ENCODE peak calls at places on chromosome 7, in eight cellular contexts. P is activated CD4-positive, alpha-beta T cell treated with anti-CD3 and anti-CD28 coated beads for 24 hours; B is neural crest cell; H is CD8-positive, alpha-beta memory T cell; J is AG04450; N is AG09319; O is hepatocyte; M is stimulated activated CD4-positive, alpha-beta T cell treated with anti-CD3 and anti-CD28 coated beads, Interleukin-15, amount 100 ng/mL, for 24 hours. D is an unnamed sample.
A peak's percentile ranks its signal among the peaks of the same experiment; 100 is the strongest.

GRCh38 chr7:140447841-140448240 is 31.5 kb downstream of the MKRN1 start:
- DNase-seq in P (no peak), B (no peak), H (no peak), J (no peak), N (no peak), O (no peak), M (no peak), D (no peak)

GRCh38 chr7:76072243-76073148 is 24.6 kb downstream of the MDH2 start:
- DNase-seq in P (no peak), B (no peak), H (no peak), J (no peak), N (no peak), O (no peak), M (no peak), D (no peak)

GRCh38 chr7:55191926-55192692 is 173.0 kb upstream of the LANCL2 start:
- DNase-seq in P (no peak), B (no peak), H (no peak), J (no peak), N (no peak), O (no peak), M (no peak), D (no peak)

GRCh38 chr7:101869901-101870290 is 52.5 kb downstream of the CUX1 start:
- DNase-seq in P (no peak), B (no peak), H (no peak), J (no peak), N (no peak), O (no peak), M (no peak), D (no peak)

GRCh38 chr7:151272410-151272809 is 23.9 kb upstream of the SMARCD3 start:
- DNase-seq in P (no peak), B (no peak), H (no peak), J (no peak), N (no peak), O (no peak), M (no peak), D (no peak)

GRCh38 chr7:157445246-157445955 is 108.6 kb downstream of the DNAJB6 start:
- DNase-seq in P (no peak), B (no peak), H (no peak), J (no peak), N (no peak), O (no peak), M (no peak), D (no peak)

GRCh38 chr7:39465055-39465929 is 100.9 kb upstream of the YAE1 start:
- DNase-seq in P (peak; percentile 12), B (peak; percentile 35), H (no peak), J (peak; percentile 36), N (peak; percentile 25), O (peak; percentile 80), M (peak; percentile 56), D (no peak)

GRCh38 chr7:105638324-105638723 is 57.0 kb upstream of the EFCAB10 start:
- DNase-seq in P (no peak), B (no peak), H (no peak), J (no peak), N (no peak), O (no peak), M (no peak), D (no peak)

GRCh38 chr7:2939193-2939885 is 95.2 kb upstream of the GNA12 start:
- DNase-seq in P (no peak), B (no peak), H (no peak), J (no peak), N (no peak), O (no peak), M (no peak), D (no peak)

GRCh38 chr7:1555813-1556540 is at the start of gene TMEM184A:
- DNase-seq in P (peak; percentile 28), B (no peak), H (no peak), J (no peak), N (no peak), O (peak; percentile 89), M (peak; percentile 66), D (no peak)

GRCh38 chr7:81949306-81949705 is 179.5 kb upstream of the HGF start:
- DNase-seq in P (no peak), B (no peak), H (no peak), J (no peak), N (no peak), O (no peak), M (no peak), D (no peak)

GRCh38 chr7:409344-410281 is 110.0 kb downstream of the PDGFA start:
- DNase-seq in P (no peak), B (no peak), H (no peak), J (no peak), N (no peak), O (no peak), M (no peak), D (no peak)

GRCh38 chr7:83798489-83798888 is 149.6 kb upstream of the SEMA3E start:
- DNase-seq in P (no peak), B (no peak), H (no peak), J (no peak), N (no peak), O (no peak), M (no peak), D (no peak)

GRCh38 chr7:45937862-45938261 is 16.8 kb upstream of the IGFBP3 start:
- DNase-seq in P (no peak), B (no peak), H (no peak), J (no peak), N (no peak), O (no peak), M (no peak), D (no peak)

GRCh38 chr7:139321071-139321745 is 19.9 kb upstream of the FMC1 start:
- DNase-seq in P (no peak), B (no peak), H (no peak), J (no peak), N (no peak), O (peak; percentile 43), M (no peak), D (no peak)

GRCh38 chr7:130841416-130841815 is 107.4 kb upstream of the KLF14 start:
- DNase-seq in P (no peak), B (no peak), H (no peak), J (no peak), N (no peak), O (no peak), M (no peak), D (no peak)

GRCh38 chr7:69937097-69937496 is 338.8 kb downstream of the AUTS2 start:
- DNase-seq in P (no peak), B (no peak), H (no peak), J (no peak), N (no peak), O (no peak), M (no peak), D (no peak)

GRCh38 chr7:12866237-12866636 is 178.8 kb downstream of the ARL4A start:
- DNase-seq in P (no peak), B (no peak), H (no peak), J (no peak), N (no peak), O (no peak), M (no peak), D (no peak)

GRCh38 chr7:100148559-100149328 is at the start of gene LAMTOR4:
- DNase-seq in P (peak; percentile 94), B (peak; percentile 93), H (peak; percentile 97), J (peak; percentile 99), N (peak; percentile 98), O (peak; percentile 99), M (peak; percentile 99), D (peak; percentile 98)

GRCh38 chr7:106166651-106167342 is 54.7 kb upstream of the SYPL1 start:
- DNase-seq in P (no peak), B (peak; percentile 52), H (no peak), J (peak; percentile 66), N (peak; percentile 58), O (peak; percentile 84), M (peak; percentile 40), D (no peak)

GRCh38 chr7:37009282-37009681 is 285.0 kb upstream of the AOAH start:
- DNase-seq in P (no peak), B (no peak), H (no peak), J (no peak), N (no peak), O (no peak), M (no peak), D (no peak)

GRCh38 chr7:78039791-78040776 is 241.5 kb downstream of the PHTF2 start:
- DNase-seq in P (no peak), B (no peak), H (peak; percentile 42), J (no peak), N (no peak), O (no peak), M (peak; percentile 49), D (peak; percentile 78)

GRCh38 chr7:23467731-23468720 is 2.3 kb downstream of the IGF2BP3 start:
- DNase-seq in P (no peak), B (peak; percentile 20), H (no peak), J (no peak), N (no peak), O (peak; percentile 76), M (peak; percentile 35), D (peak; percentile 53)

GRCh38 chr7:29019896-29020295 is 61.8 kb upstream of the TRIL start:
- DNase-seq in P (no peak), B (no peak), H (no peak), J (no peak), N (no peak), O (no peak), M (no peak), D (no peak)

GRCh38 chr7:111238891-111239290 is 148.0 kb downstream of the LRRN3 start:
- DNase-seq in P (no peak), B (no peak), H (no peak), J (no peak), N (no peak), O (no peak), M (no peak), D (no peak)

GRCh38 chr7:25361863-25362262 is 133.6 kb upstream of the NPVF start:
- DNase-seq in P (no peak), B (no peak), H (no peak), J (no peak), N (no peak), O (no peak), M (no peak), D (no peak)

GRCh38 chr7:135320277-135320676 is 86.6 kb downstream of the STRA8 start:
- DNase-seq in P (no peak), B (no peak), H (no peak), J (peak; percentile 58), N (peak; percentile 27), O (peak; percentile 59), M (no peak), D (no peak)

GRCh38 chr7:87110778-87111177 is 41.5 kb upstream of the DMTF1 start:
- DNase-seq in P (no peak), B (no peak), H (no peak), J (no peak), N (no peak), O (peak; percentile 71), M (no peak), D (no peak)

GRCh38 chr7:135792334-135792733 is 43.7 kb upstream of the FAM180A start:
- DNase-seq in P (no peak), B (no peak), H (no peak), J (no peak), N (no peak), O (no peak), M (no peak), D (no peak)

GRCh38 chr7:23918856-23919255 is 208.8 kb downstream of the STK31 start:
- DNase-seq in P (no peak), B (no peak), H (no peak), J (no peak), N (no peak), O (no peak), M (no peak), D (no peak)

GRCh38 chr7:7862393-7862792 is 106.2 kb upstream of the GLCCI1 start:
- DNase-seq in P (no peak), B (no peak), H (no peak), J (no peak), N (no peak), O (no peak), M (no peak), D (no peak)

GRCh38 chr7:100370303-100370702 is 3.0 kb upstream of the PILRA start:
- DNase-seq in P (no peak), B (no peak), H (no peak), J (no peak), N (no peak), O (no peak), M (no peak), D (no peak)

GRCh38 chr7:113197274-113197673 is 78.9 kb upstream of the SMIM30 start:
- DNase-seq in P (no peak), B (no peak), H (no peak), J (peak; percentile 51), N (peak; percentile 37), O (no peak), M (no peak), D (no peak)

GRCh38 chr7:73828107-73828803 is 2.5 kb upstream of the CLDN4 start:
- DNase-seq in P (no peak), B (no peak), H (no peak), J (no peak), N (no peak), O (peak; percentile 89), M (peak; percentile 38), D (no peak)